ENCODE peak calls at places on chromosomes 1 and 21, in five cellular contexts. F is tibial artery; Y is stimulated activated CD4-positive, alpha-beta T cell treated with anti-CD3 and anti-CD28 coated beads, Interleukin-15, amount 100 ng/mL, for 1 hour; G is CD4-positive, alpha-beta T cell; C is astrocyte. A is an unnamed sample.

GRCh38 chr1:147720557-147720956 is 39.8 kb downstream of the GJA5 start:
- DNase-seq in G (no peak), C (no peak), Y (no peak), F (no peak), A (no peak)

GRCh38 chr21:14685568-14685967 is 139.5 kb upstream of the SAMSN1 start:
- DNase-seq in G (no peak), F (no peak), Y (no peak), C (no peak), A (no peak)

GRCh38 chr1:178267646-178268094 is 173.8 kb downstream of the RASAL2 start:
- DNase-seq in C (peak), Y (no peak), G (no peak), F (no peak), A (peak)

GRCh38 chr1:207811920-207812720 is 60.3 kb downstream of the CD46 start:
- DNase-seq in C (no peak), Y (no peak), F (peak), G (no peak), A (no peak)

GRCh38 chr1:221782461-221782860 is 40.6 kb upstream of the DUSP10 start:
- DNase-seq in F (no peak), C (peak), Y (no peak), G (no peak), A (no peak)

GRCh38 chr1:199684686-199685273 is 342.7 kb upstream of the NR5A2 start:
- DNase-seq in F (no peak), Y (no peak), G (no peak), C (peak), A (peak)

GRCh38 chr1:3746784-3747521 is 5.3 kb upstream of the CCDC27 start:
- DNase-seq in Y (peak), C (peak), G (peak), F (peak), A (peak)

GRCh38 chr1:221283532-221283931 is 404.3 kb downstream of the HLX start:
- DNase-seq in Y (no peak), G (no peak), F (no peak), C (no peak), A (no peak)

GRCh38 chr21:25501996-25502665 is 105.2 kb downstream of the MRPL39 start:
- DNase-seq in G (no peak), Y (no peak), C (no peak), F (no peak), A (no peak)